ENCODE peak calls at places on chromosomes 1 and 21, in seven cellular contexts. L is SK-N-SH, I is H1, E is K562, G is HCT116, W is GM12878, B is HepG2. O is an unnamed sample.

GRCh38 chr1:61585714-61586113 is 139.2 kb downstream of the TM2D1 start:
- DNase-seq in L (peak), I (no peak), E (no peak), G (no peak), W (no peak), B (no peak), O (no peak)

GRCh38 chr1:42157667-42158066 is 4.5 kb downstream of the GUCA2B start:
- DNase-seq in L (no peak), I (no peak), E (no peak), G (peak), W (no peak), B (peak), O (no peak)

GRCh38 chr1:67652800-67653199 is 32.2 kb upstream of the GADD45A start:
- DNase-seq in L (no peak), I (no peak), E (no peak), G (no peak), W (no peak), B (no peak), O (no peak)

GRCh38 chr1:247096544-247096943 is 7.6 kb downstream of the ZNF669 start:
- DNase-seq in L (no peak), I (no peak), E (no peak), G (no peak), W (no peak), B (no peak), O (no peak)

GRCh38 chr1:25711555-25712298 is 88.3 kb upstream of the SELENON start:
- DNase-seq in L (no peak), I (no peak), E (no peak), G (no peak), W (no peak), B (no peak), O (no peak)

GRCh38 chr1:211281322-211282022 is 22.3 kb downstream of the RCOR3 start:
- DNase-seq in L (no peak), I (no peak), E (peak), G (no peak), W (no peak), B (no peak), O (no peak)

GRCh38 chr1:15851251-15852035 is 3.9 kb downstream of the SPEN start:
- DNase-seq in L (no peak), I (peak), E (no peak), G (no peak), W (no peak), B (no peak), O (no peak)

GRCh38 chr1:201937624-201938212 is 8.6 kb downstream of the LMOD1 start:
- DNase-seq in L (no peak), I (no peak), E (no peak), G (no peak), W (no peak), B (no peak), O (no peak)

GRCh38 chr1:69737527-69738176 is 169.9 kb downstream of the LRRC7 start:
- DNase-seq in L (peak), I (peak), E (peak), G (peak), W (peak), B (peak), O (peak)
- TF ChIP-seq JUND in L (no peak), I (no peak), E (no peak), G (no peak), W (no peak), B (no peak), O (no peak)

GRCh38 chr21:44813149-44813548 is 4.7 kb downstream of the SUMO3 start:
- DNase-seq in L (no peak), I (no peak), E (no peak), G (no peak), W (no peak), B (no peak), O (no peak)

GRCh38 chr21:44814498-44815023 is 3.3 kb downstream of the SUMO3 start:
- DNase-seq in L (no peak), I (no peak), E (no peak), G (no peak), W (no peak), B (no peak), O (no peak)

GRCh38 chr21:44810829-44811228 is 7.0 kb downstream of the SUMO3 start:
- DNase-seq in L (no peak), I (no peak), E (no peak), G (no peak), W (no peak), B (no peak), O (no peak)

GRCh38 chr21:44813727-44814126 is 4.1 kb downstream of the SUMO3 start:
- DNase-seq in L (no peak), I (no peak), E (no peak), G (no peak), W (no peak), B (no peak), O (no peak)

DNA sequence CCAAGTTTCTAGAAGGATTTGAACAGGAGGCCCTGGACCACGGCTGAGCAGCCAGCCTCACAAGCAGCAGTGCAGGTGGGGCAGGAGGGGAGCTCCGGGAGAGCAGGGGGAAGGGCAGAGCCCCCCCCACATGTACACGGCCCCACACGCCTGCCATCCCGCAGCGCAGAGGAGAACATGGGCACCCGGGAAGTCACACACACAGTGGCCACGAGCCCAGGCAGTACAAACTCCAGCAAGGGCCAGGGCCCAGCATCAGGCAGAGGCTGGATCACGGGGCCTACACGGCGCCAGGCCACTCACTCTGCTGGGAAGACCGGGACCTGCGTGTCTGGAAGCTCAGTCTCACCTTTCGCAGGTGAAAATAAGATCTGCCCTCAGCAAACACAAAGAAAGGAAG is 5.2 kb downstream of the SUMO3 start:
- DNase-seq in L (no peak), I (no peak), E (no peak), G (no peak), W (no peak), B (no peak), O (no peak)
- TF ChIP-seq JUND in L (no peak), I (no peak), E (no peak), G (no peak), W (no peak), B (no peak), O (no peak)

GRCh38 chr1:210132582-210132981 is 100.0 kb upstream of the SERTAD4 start:
- DNase-seq in L (no peak), I (no peak), E (peak), G (no peak), W (no peak), B (no peak), O (peak)
- TF ChIP-seq JUND in L (no peak), I (no peak), E (no peak), G (no peak), W (no peak), B (no peak), O (no peak)

GRCh38 chr1:54372978-54373377 is 33.2 kb downstream of the SSBP3 start:
- DNase-seq in L (no peak), I (no peak), E (no peak), G (no peak), W (peak), B (no peak), O (no peak)

GRCh38 chr1:54371936-54372385 is 34.2 kb downstream of the SSBP3 start:
- DNase-seq in L (no peak), I (no peak), E (no peak), G (no peak), W (no peak), B (no peak), O (no peak)

GRCh38 chr1:54374766-54375165 is 31.4 kb downstream of the SSBP3 start:
- DNase-seq in L (no peak), I (no peak), E (no peak), G (no peak), W (no peak), B (no peak), O (no peak)

GRCh38 chr1:54370287-54371003 is 35.7 kb downstream of the SSBP3 start:
- DNase-seq in L (no peak), I (no peak), E (no peak), G (no peak), W (no peak), B (no peak), O (no peak)

GRCh38 chr1:54371038-54371935 is 34.9 kb downstream of the SSBP3 start:
- DNase-seq in L (no peak), I (no peak), E (no peak), G (no peak), W (no peak), B (no peak), O (no peak)
- TF ChIP-seq JUND in L (no peak), I (no peak), E (no peak), G (no peak), W (no peak), B (no peak), O (no peak)

GRCh38 chr1:153353226-153353947 is 4.3 kb upstream of the S100A9 start:
- DNase-seq in L (peak), I (peak), E (peak), G (peak), W (no peak), B (peak), O (peak)
- TF ChIP-seq JUND in L (no peak), I (no peak), E (no peak), G (no peak), W (no peak), B (no peak), O (no peak)